ENCODE peak calls at places on chromosomes 2 and 18, in nine cellular contexts. K, B, C, F, Q, T, D, Z and N are unnamed samples.

GRCh38 chr18:34595673-34596072 is 114.4 kb upstream of the DTNA start:
- DNase-seq in K (no peak), B (peak), C (peak), F (no peak), Q (no peak), T (no peak), D (peak), Z (peak), N (no peak)

GRCh38 chr18:80173060-80173459 is 64.0 kb downstream of the ADNP2 start:
- DNase-seq in K (no peak), B (no peak), C (no peak), F (no peak), Q (no peak), T (no peak), D (no peak), Z (no peak), N (no peak)

GRCh38 chr18:13175754-13176210 is 42.8 kb upstream of the LDLRAD4 start:
- DNase-seq in K (no peak), B (no peak), C (no peak), F (no peak), Q (no peak), T (peak), D (no peak), Z (no peak), N (no peak)

GRCh38 chr2:205994344-205994743 is 91.6 kb downstream of the INO80D start:
- DNase-seq in K (no peak), B (no peak), C (no peak), F (no peak), Q (no peak), T (no peak), D (no peak), Z (no peak), N (no peak)

GRCh38 chr2:207093234-207093633 is 72.5 kb downstream of the KLF7 start:
- DNase-seq in K (no peak), B (no peak), C (no peak), F (no peak), Q (no peak), T (no peak), D (no peak), Z (peak), N (no peak)

GRCh38 chr2:180614776-180615175 is 365.6 kb upstream of the UBE2E3 start:
- DNase-seq in K (no peak), B (no peak), C (peak), F (no peak), Q (no peak), T (no peak), D (no peak), Z (no peak), N (no peak)

GRCh38 chr18:36446059-36446458 is 148.5 kb downstream of the FHOD3 start:
- DNase-seq in K (no peak), B (no peak), C (no peak), F (no peak), Q (peak), T (no peak), D (no peak), Z (no peak), N (no peak)

GRCh38 chr18:62030091-62030985 is 137.5 kb upstream of the RNF152 start:
- DNase-seq in K (no peak), B (no peak), C (peak), F (no peak), Q (no peak), T (no peak), D (peak), Z (no peak), N (no peak)

GRCh38 chr2:43356774-43357173 is 130.4 kb upstream of the ZFP36L2 start:
- DNase-seq in K (no peak), B (no peak), C (peak), F (no peak), Q (no peak), T (no peak), D (peak), Z (no peak), N (no peak)

GRCh38 chr18:48947583-48947982 is 3.2 kb downstream of the SMAD7 start:
- DNase-seq in K (peak), B (no peak), C (no peak), F (no peak), Q (no peak), T (no peak), D (no peak), Z (no peak), N (no peak)

GRCh38 chr2:188291617-188292445 is at the start of gene GULP1:
- DNase-seq in K (peak), B (peak), C (peak), F (peak), Q (peak), T (peak), D (peak), Z (peak), N (peak)

GRCh38 chr18:59814872-59815271 is 84.9 kb upstream of the PMAIP1 start:
- DNase-seq in K (no peak), B (no peak), C (peak), F (no peak), Q (no peak), T (no peak), D (peak), Z (no peak), N (no peak)

GRCh38 chr18:59820663-59821062 is 79.1 kb upstream of the PMAIP1 start:
- DNase-seq in K (no peak), B (no peak), C (peak), F (no peak), Q (no peak), T (no peak), D (peak), Z (no peak), N (no peak)

GRCh38 chr18:59822612-59823275 is 77.1 kb upstream of the PMAIP1 start:
- DNase-seq in K (no peak), B (no peak), C (peak), F (no peak), Q (no peak), T (no peak), D (peak), Z (no peak), N (no peak)

GRCh38 chr18:59821983-59822382 is 77.8 kb upstream of the PMAIP1 start:
- DNase-seq in K (no peak), B (no peak), C (peak), F (no peak), Q (no peak), T (no peak), D (peak), Z (no peak), N (no peak)

GRCh38 chr18:59818769-59819168 is 81.0 kb upstream of the PMAIP1 start:
- DNase-seq in K (no peak), B (no peak), C (no peak), F (no peak), Q (no peak), T (no peak), D (no peak), Z (no peak), N (no peak)
- TF ChIP-seq CTCF in K (no peak), B (no peak), C (no peak), F (no peak), Q (no peak), T (no peak), D (no peak), Z (no peak), N (no peak)

DNA sequence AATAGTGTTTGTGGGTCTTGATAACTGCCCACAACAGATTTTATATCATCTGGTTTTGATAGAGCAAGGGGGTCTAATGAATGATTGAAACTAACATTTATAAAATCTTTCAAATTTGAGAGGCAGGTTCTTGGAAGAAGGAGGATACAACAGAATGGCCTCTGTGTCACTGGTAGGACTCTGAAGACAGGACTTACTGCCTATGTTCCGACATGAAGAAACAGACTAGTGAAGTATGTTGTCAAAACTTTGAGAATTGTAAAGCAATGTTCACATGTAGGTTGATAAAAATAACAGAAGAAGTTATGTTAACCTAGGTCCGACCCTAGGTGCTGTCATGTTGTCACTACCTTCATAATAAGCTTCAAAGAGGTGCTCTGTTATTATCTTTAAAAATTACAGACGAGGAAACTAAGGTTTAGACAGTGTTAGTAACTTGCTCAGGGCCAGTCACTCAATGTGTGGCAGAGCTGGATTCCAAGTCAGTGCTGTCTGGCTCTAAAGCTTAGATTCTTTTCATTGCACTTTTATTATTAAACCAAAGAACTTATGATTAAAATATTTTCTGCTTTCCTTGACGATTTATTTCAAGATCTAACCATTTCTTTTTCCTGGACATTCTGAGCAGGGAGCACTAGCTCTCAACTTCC is 146.2 kb downstream of the RPIA start:
- DNase-seq in K (no peak), B (no peak), C (no peak), F (no peak), Q (no peak), T (no peak), D (no peak), Z (no peak), N (no peak)
- TF ChIP-seq CTCF in K (no peak), B (no peak), C (no peak), F (no peak), Q (no peak), T (no peak), D (no peak), Z (no peak), N (no peak)

GRCh38 chr2:134782792-134783191 is 55.6 kb upstream of the ACMSD start:
- DNase-seq in K (no peak), B (no peak), C (peak), F (no peak), Q (peak), T (peak), D (peak), Z (no peak), N (no peak)
- TF ChIP-seq CTCF in K (peak), B (no peak), C (no peak), F (no peak), Q (no peak), T (peak), D (no peak), Z (no peak), N (peak)

GRCh38 chr2:143514413-143514812 is 385.2 kb downstream of the ARHGAP15 start:
- DNase-seq in K (no peak), B (no peak), C (peak), F (no peak), Q (no peak), T (no peak), D (peak), Z (no peak), N (no peak)
- TF ChIP-seq CTCF in K (no peak), B (no peak), C (no peak), F (no peak), Q (no peak), T (no peak), D (no peak), Z (no peak), N (no peak)